ENCODE peak calls at places on chromosomes 16 and 17, in ten cellular contexts. Y, B, K, H, G, S, N, J, R and A are unnamed samples.
A peak's percentile ranks its signal among the peaks of the same experiment; 100 is the strongest.

GRCh38 chr17:7822126-7822525 is 11.9 kb upstream of the KDM6B start:
- DNase-seq in Y (no peak), B (no peak), K (no peak), H (no peak), G (no peak), S (no peak), N (no peak), J (no peak), R (no peak), A (no peak)

GRCh38 chr16:21169249-21169981 is 10.9 kb downstream of the LDAF1 start:
- DNase-seq in Y (no peak), B (no peak), K (no peak), H (no peak), G (no peak), S (peak; percentile 82), N (no peak), J (no peak), R (no peak), A (peak; percentile 29)

GRCh38 chr17:63376949-63377348 is 69.2 kb downstream of the CYB561 start:
- DNase-seq in Y (no peak), B (no peak), K (no peak), H (no peak), G (no peak), S (no peak), N (no peak), J (no peak), R (no peak), A (no peak)

GRCh38 chr16:89049484-89050118 is 44.1 kb upstream of the ACSF3 start:
- DNase-seq in Y (no peak), B (no peak), K (no peak), H (no peak), G (no peak), S (no peak), N (no peak), J (no peak), R (no peak), A (no peak)

GRCh38 chr17:17780941-17781590 is 55.7 kb downstream of the SREBF1 start:
- DNase-seq in Y (no peak), B (no peak), K (no peak), H (no peak), G (no peak), S (no peak), N (no peak), J (peak; percentile 71), R (peak; percentile 82), A (peak; percentile 50)

GRCh38 chr16:82524939-82525338 is 101.8 kb upstream of the CDH13 start:
- DNase-seq in Y (no peak), B (no peak), K (no peak), H (no peak), G (no peak), S (no peak), N (no peak), J (no peak), R (no peak), A (no peak)

GRCh38 chr16:15493416-15494181 is 59.2 kb downstream of the BMERB1 start:
- DNase-seq in Y (no peak), B (no peak), K (no peak), H (no peak), G (no peak), S (peak; percentile 41), N (no peak), J (no peak), R (no peak), A (no peak)

GRCh38 chr17:44039829-44040635 is 25.3 kb upstream of the TMEM101 start:
- DNase-seq in Y (peak; percentile 18), B (no peak), K (no peak), H (no peak), G (no peak), S (no peak), N (no peak), J (no peak), R (peak; percentile 50), A (no peak)